ENCODE peak calls at places on chromosome 2, in seven cellular contexts. I is foreskin fibroblast, C is GM06990, B is NCI-H2171 treated with DMSO at 0.1 percent for 48 hours, D is activated T-cell treated with anti-CD3 and anti-CD28 coated beads for 1 hour, E is PC-9, Y is SW480. P is an unnamed sample.

GRCh38 chr2:84807063-84807485 is 73.8 kb downstream of the TRABD2A start:
- DNase-seq in I (peak), C (no peak), B (no peak), D (no peak), E (peak), Y (peak), P (no peak)

GRCh38 chr2:60976875-60977561 is 40.5 kb upstream of the PEX13 start:
- DNase-seq in I (no peak), C (peak), B (no peak), D (no peak), E (no peak), Y (no peak), P (no peak)

GRCh38 chr2:203905661-203906060 is 30.9 kb upstream of the ICOS start:
- DNase-seq in I (peak), C (no peak), B (no peak), D (no peak), E (no peak), Y (no peak), P (no peak)

GRCh38 chr2:151423760-151424159 is 14.1 kb downstream of the RIF1 start:
- DNase-seq in I (no peak), C (no peak), B (no peak), D (no peak), E (no peak), Y (no peak), P (no peak)

GRCh38 chr2:72984172-72984671 is 66.9 kb downstream of the EMX1 start:
- DNase-seq in I (no peak), C (no peak), B (no peak), D (no peak), E (no peak), Y (no peak), P (no peak)

GRCh38 chr2:197498937-197499593 is 575 bp downstream of the HSPD1 start:
- DNase-seq in I (peak), C (peak), B (peak), D (peak), E (peak), Y (peak), P (no peak)

GRCh38 chr2:107936427-107937359 is 49.6 kb upstream of the SLC5A7 start:
- DNase-seq in I (no peak), C (no peak), B (peak), D (no peak), E (peak), Y (peak), P (no peak)

GRCh38 chr2:202267495-202267894 is 1.9 kb downstream of the NOP58 start:
- DNase-seq in I (no peak), C (no peak), B (no peak), D (no peak), E (no peak), Y (no peak), P (no peak)

GRCh38 chr2:96924775-96925747 is 55.2 kb upstream of the SEMA4C start:
- DNase-seq in I (no peak), C (no peak), B (no peak), D (peak), E (no peak), Y (no peak), P (no peak)

GRCh38 chr2:173749315-173749714 is 215.9 kb downstream of the SP3 start:
- DNase-seq in I (peak), C (no peak), B (no peak), D (no peak), E (no peak), Y (no peak), P (peak)

GRCh38 chr2:55899881-55900280 is 23.7 kb downstream of the EFEMP1 start:
- DNase-seq in I (peak), C (no peak), B (no peak), D (no peak), E (no peak), Y (no peak), P (no peak)